ENCODE peak calls at places on chromosome 1, in six cellular contexts. S is HCT116, M is PC-3, H is Karpas-422, D is MM.1S, V is SK-N-SH. F is an unnamed sample.
A peak's percentile ranks its signal among the peaks of the same experiment; 100 is the strongest.

GRCh38 chr1:112509005-112509659 is 367 bp downstream of the WNT2B start:
- DNase-seq in S (no peak), M (no peak), H (no peak), D (no peak), V (no peak), F (peak; percentile 19)

GRCh38 chr1:35568975-35569395 is 4.1 kb upstream of the TFAP2E start:
- DNase-seq in S (peak; percentile 35), M (peak; percentile 78), H (peak; percentile 89), D (peak; percentile 53), V (peak; percentile 88), F (peak; percentile 79)

GRCh38 chr1:216184281-216184680 is 239.0 kb downstream of the USH2A start:
- DNase-seq in S (no peak), M (no peak), H (no peak), D (no peak), V (no peak), F (no peak)

GRCh38 chr1:245142171-245142798 is 12.5 kb upstream of the KIF26B start:
- DNase-seq in S (no peak), M (no peak), H (no peak), D (no peak), V (no peak), F (no peak)

GRCh38 chr1:51525295-51525694 is 6.2 kb upstream of the EPS15 start:
- DNase-seq in S (no peak), M (no peak), H (no peak), D (no peak), V (no peak), F (no peak)

GRCh38 chr1:226681652-226682493 is 57.2 kb downstream of the ITPKB start:
- DNase-seq in S (no peak), M (no peak), H (peak; percentile 87), D (no peak), V (no peak), F (no peak)

GRCh38 chr1:110118636-110119396 is 6.6 kb downstream of the UBL4B start:
- DNase-seq in S (no peak), M (peak; percentile 26), H (no peak), D (no peak), V (no peak), F (peak; percentile 77)

GRCh38 chr1:221622389-221622788 is 119.5 kb downstream of the DUSP10 start:
- DNase-seq in S (no peak), M (no peak), H (no peak), D (no peak), V (no peak), F (no peak)

GRCh38 chr1:180251526-180252305 is 21.7 kb downstream of the LHX4 start:
- DNase-seq in S (no peak), M (no peak), H (no peak), D (no peak), V (no peak), F (no peak)

GRCh38 chr1:15430787-15431570 is 7.3 kb upstream of the CTRC start:
- DNase-seq in S (no peak), M (peak; percentile 59), H (peak; percentile 84), D (peak; percentile 30), V (peak; percentile 93), F (peak; percentile 46)

GRCh38 chr1:172960019-172960418 is 90.7 kb downstream of the TNFSF18 start:
- DNase-seq in S (no peak), M (no peak), H (no peak), D (no peak), V (no peak), F (peak; percentile 37)

GRCh38 chr1:107620753-107621152 is 344.2 kb downstream of the VAV3 start:
- DNase-seq in S (no peak), M (no peak), H (no peak), D (peak; percentile 17), V (no peak), F (no peak)

DNA sequence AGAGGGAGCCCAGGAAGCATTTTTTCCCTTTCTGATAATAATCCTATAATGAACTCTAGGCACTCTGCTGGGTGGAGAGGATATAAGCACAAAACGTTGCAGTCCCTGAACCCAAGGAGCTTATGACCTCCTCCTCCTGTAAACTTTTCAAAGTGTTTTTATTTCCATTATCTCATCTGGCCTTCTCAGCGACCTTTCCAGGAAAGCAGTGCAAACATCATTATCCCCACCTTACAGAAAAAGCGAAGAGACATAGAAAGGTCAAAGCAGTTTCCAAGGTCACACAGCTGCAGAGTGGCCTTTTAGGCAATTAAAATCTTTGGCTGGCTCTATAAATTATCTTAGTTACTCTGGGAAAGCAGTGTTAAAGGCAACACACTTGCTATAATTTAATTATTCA is 63.8 kb downstream of the OLFML3 start:
- DNase-seq in S (no peak), M (no peak), H (no peak), D (no peak), V (no peak), F (no peak)
- H3K9me2 ChIP-seq in S (no peaks in the 10 kb centered on the region), M (no peaks in the 10 kb centered on the region), H (no peaks in the 10 kb centered on the region), D (no peaks in the 10 kb centered on the region), V (no peaks in the 10 kb centered on the region), F (no peaks in the 10 kb centered on the region)

GRCh38 chr1:1160281-1160930 is 13.3 kb upstream of the TTLL10 start:
- DNase-seq in S (no peak), M (no peak), H (no peak), D (no peak), V (no peak), F (no peak)

GRCh38 chr1:1157033-1157365 is 16.7 kb upstream of the TTLL10 start:
- DNase-seq in S (no peak), M (no peak), H (no peak), D (no peak), V (peak; percentile 70), F (no peak)

GRCh38 chr1:1156140-1157032 is 17.3 kb upstream of the TTLL10 start:
- DNase-seq in S (no peak), M (no peak), H (no peak), D (no peak), V (no peak), F (no peak)

GRCh38 chr1:1157426-1157913 is 16.2 kb upstream of the TTLL10 start:
- DNase-seq in S (peak; percentile 71), M (peak; percentile 92), H (peak; percentile 84), D (no peak), V (peak; percentile 97), F (peak; percentile 90)

GRCh38 chr1:1157914-1158710 is 15.6 kb upstream of the TTLL10 start:
- DNase-seq in S (no peak), M (peak; percentile 65), H (peak; percentile 61), D (no peak), V (no peak), F (peak; percentile 63)
- H3K9ac ChIP-seq in S (peak overlapping the region; percentile 95), M (peak overlapping the region; percentile 92), H (peak overlapping the region; percentile 83), D (peak overlapping the region; percentile 56), V (peak overlapping the region; percentile 46), F (peak overlapping the region; percentile 89)

DNA sequence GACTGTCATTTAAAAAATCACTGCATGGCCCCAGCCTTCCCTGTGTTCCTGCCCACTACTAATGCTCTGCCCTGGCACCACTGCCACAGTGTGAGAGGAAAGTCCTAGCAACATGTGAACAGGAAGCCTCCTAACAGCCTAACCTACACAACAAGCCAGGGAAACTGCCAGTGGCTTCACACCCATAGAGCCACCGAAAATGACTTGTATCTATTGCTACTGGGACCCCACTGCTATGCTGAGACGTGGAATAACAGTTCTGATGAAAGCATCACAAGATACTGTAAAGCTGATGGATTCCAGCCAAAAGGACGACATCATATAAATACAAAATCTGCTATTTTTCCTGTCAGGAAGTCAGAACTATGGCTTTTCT is 74.9 kb downstream of the JAK1 start:
- DNase-seq in S (no peak), M (no peak), H (no peak), D (no peak), V (no peak), F (peak; percentile 40)
- H3K4me1 ChIP-seq in S (peaks cover 9% of the 10 kb centered on the region), M (peaks cover 2% of the 10 kb centered on the region), H (peaks cover 16% of the 10 kb centered on the region), D (peaks cover 36% of the 10 kb centered on the region), V (peaks cover 63% of the 10 kb centered on the region), F (peaks cover 22% of the 10 kb centered on the region)

DNA sequence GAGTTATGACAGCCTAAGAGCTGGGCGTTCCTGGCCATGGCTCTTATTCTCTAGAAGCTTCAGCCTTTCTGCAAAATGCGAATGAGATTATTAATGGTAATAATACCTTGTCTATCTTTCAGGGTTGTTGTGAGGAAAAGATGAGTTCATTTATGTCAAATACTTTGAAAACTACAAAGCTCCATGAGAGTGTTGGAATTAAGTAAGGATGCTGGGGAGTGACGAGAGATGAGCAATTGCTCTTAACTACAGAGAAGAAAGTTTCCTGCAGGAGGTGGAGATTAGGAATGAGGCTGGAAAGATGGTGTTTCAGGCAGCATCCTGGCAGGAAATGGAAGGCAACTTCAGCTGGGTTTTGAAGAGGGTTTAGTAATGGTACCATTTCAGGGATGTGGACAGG is 124.2 kb downstream of the CACNA1E start:
- DNase-seq in S (no peak), M (no peak), H (no peak), D (no peak), V (no peak), F (no peak)
- H3K9me2 ChIP-seq in S (no peaks in the 10 kb centered on the region), M (no peaks in the 10 kb centered on the region), H (no peaks in the 10 kb centered on the region), D (no peaks in the 10 kb centered on the region), V (no peaks in the 10 kb centered on the region), F (no peaks in the 10 kb centered on the region)

GRCh38 chr1:3494321-3495308 is 40.1 kb downstream of the ARHGEF16 start:
- DNase-seq in S (no peak), M (peak; percentile 53), H (no peak), D (no peak), V (no peak), F (no peak)
- H3K9ac ChIP-seq in S (no peak overlapping the region), M (no peak overlapping the region), H (no peak overlapping the region), D (no peak overlapping the region), V (no peak overlapping the region), F (no peak overlapping the region)

GRCh38 chr1:116379674-116380498 is 6.8 kb downstream of the ATP1A1 start:
- DNase-seq in S (no peak), M (no peak), H (no peak), D (no peak), V (no peak), F (no peak)

GRCh38 chr1:116376734-116377096 is 3.7 kb downstream of the ATP1A1 start:
- DNase-seq in S (no peak), M (no peak), H (no peak), D (no peak), V (no peak), F (peak; percentile 81)

GRCh38 chr1:116377564-116378529 is 4.8 kb downstream of the ATP1A1 start:
- DNase-seq in S (no peak), M (peak; percentile 87), H (peak; percentile 81), D (no peak), V (peak; percentile 38), F (peak; percentile 96)

GRCh38 chr1:116380499-116381316 is 7.7 kb downstream of the ATP1A1 start:
- DNase-seq in S (no peak), M (no peak), H (peak; percentile 68), D (no peak), V (no peak), F (no peak)

DNA sequence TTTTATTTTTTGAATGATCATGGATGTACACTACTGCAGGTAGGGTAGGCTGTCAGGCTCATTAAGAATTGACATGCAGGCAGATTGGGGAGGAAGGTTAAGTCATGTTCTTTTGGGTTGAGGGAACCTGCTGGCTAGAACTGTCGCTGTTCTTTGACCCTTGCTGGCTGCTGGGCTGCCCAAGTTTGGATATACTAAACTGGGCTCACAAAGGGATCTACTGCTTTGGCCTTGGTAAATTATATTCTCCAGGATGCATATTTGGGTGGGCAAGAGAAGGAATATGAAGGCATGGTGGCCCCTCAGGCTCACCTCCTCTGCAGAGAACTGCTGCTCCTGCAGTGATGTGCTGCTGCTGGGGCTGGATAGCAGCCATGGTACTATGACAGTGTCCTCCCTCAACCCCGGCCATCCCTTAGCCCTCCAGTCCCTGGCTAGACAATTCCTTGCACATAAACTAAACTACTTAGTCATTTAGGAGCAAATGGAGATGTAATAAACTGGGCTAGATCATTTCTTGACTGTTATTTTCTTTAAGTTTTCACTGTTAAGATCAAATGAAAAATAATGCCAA is 6.1 kb downstream of the ATP1A1 start:
- DNase-seq in S (no peak), M (no peak), H (no peak), D (no peak), V (no peak), F (peak; percentile 57)
- H3K4me1 ChIP-seq in S (peaks cover 66% of the 10 kb centered on the region), M (peaks cover 48% of the 10 kb centered on the region), H (peaks cover 89% of the 10 kb centered on the region), D (peaks cover 11% of the 10 kb centered on the region), V (peaks cover 61% of the 10 kb centered on the region), F (peaks cover 56% of the 10 kb centered on the region)

F was measured in GM23248.